ENCODE peak calls at places on chromosomes 4 and X, in seven cellular contexts. B is SW480; R is activated CD8-positive, alpha-beta memory T cell treated with anti-CD3 and anti-CD28 coated beads, Interleukin-2, amount 50 U/mL, for 48 hours; Z is NK-92 treated with Interleukin-12 subunit alpha and Interleukin-12 subunit beta, amount 100 ng/mL, for 24 hours; X is germinal center; G is Kasumi-1; N is heart right ventricle. U is an unnamed sample.
A peak's percentile ranks its signal among the peaks of the same experiment; 100 is the strongest.

GRCh38 chrX:44343412-44343942 is at the start of gene EFHC2:
- DNase-seq in B (no peak), G (no peak), X (peak; percentile 22), Z (no peak), N (peak; percentile 60), R (peak; percentile 58), U (peak; percentile 54)

GRCh38 chr4:118337954-118338353 is 14.8 kb downstream of the PRSS12 start:
- DNase-seq in Z (no peak), R (no peak), B (no peak), G (no peak), N (no peak), X (no peak), U (no peak)

GRCh38 chr4:167088115-167088514 is 146.2 kb downstream of the SPOCK3 start:
- DNase-seq in R (no peak), X (no peak), B (no peak), G (no peak), N (no peak), Z (no peak), U (no peak)

GRCh38 chrX:12332786-12333347 is 194.6 kb downstream of the FRMPD4 start:
- DNase-seq in N (no peak), G (no peak), X (no peak), B (no peak), R (no peak), Z (no peak), U (no peak)

GRCh38 chr4:183417356-183417755 is 27.1 kb upstream of the CDKN2AIP start:
- DNase-seq in N (no peak), X (no peak), B (no peak), R (no peak), G (no peak), Z (no peak), U (no peak)

GRCh38 chrX:72021975-72022374 is 109.7 kb downstream of the RTL5 start:
- DNase-seq in R (no peak), Z (no peak), G (peak; percentile 3), N (no peak), X (no peak), B (peak; percentile 21), U (no peak)

GRCh38 chr4:118989098-118990080 is 100.7 kb downstream of the SYNPO2 start:
- DNase-seq in X (no peak), G (no peak), B (no peak), N (no peak), Z (no peak), R (no peak), U (no peak)

GRCh38 chr4:80266267-80266901 is at the start of gene FGF5:
- DNase-seq in G (peak; percentile 40), N (peak; percentile 42), R (peak; percentile 65), X (peak; percentile 40), Z (no peak), B (no peak), U (peak; percentile 51)

GRCh38 chr4:87843936-87844335 is 11.2 kb downstream of the MEPE start:
- DNase-seq in B (peak; percentile 11), Z (no peak), X (no peak), R (no peak), G (peak; percentile 97), N (no peak), U (no peak)

GRCh38 chr4:75048208-75048879 is 115.4 kb downstream of the PARM1 start:
- DNase-seq in Z (no peak), G (no peak), R (no peak), B (no peak), X (no peak), N (no peak), U (no peak)

GRCh38 chr4:176539091-176539784 is 219.5 kb downstream of the SPCS3 start:
- DNase-seq in N (no peak), R (no peak), G (no peak), B (no peak), X (no peak), Z (no peak), U (no peak)

GRCh38 chr4:101205878-101206277 is 141.4 kb downstream of the PPP3CA start:
- DNase-seq in G (no peak), B (no peak), R (peak; percentile 58), Z (peak; percentile 16), N (no peak), X (no peak), U (no peak)

GRCh38 chr4:128468485-128468989 is 180.9 kb upstream of the PGRMC2 start:
- DNase-seq in B (no peak), N (no peak), X (no peak), G (no peak), Z (no peak), R (no peak), U (no peak)

GRCh38 chr4:26140150-26140898 is 180.5 kb upstream of the RBPJ start:
- DNase-seq in Z (no peak), R (no peak), B (no peak), X (no peak), N (no peak), G (no peak), U (no peak)

U was measured in lower lobe of right lung.